ENCODE peak calls at places on chromosomes 12 and 14, in nine cellular contexts. One of them, this sample, is unnamed.

GRCh38 chr12:70842942-70843341 is 77.6 kb downstream of the PTPRR start:
- DNase-seq in stomach: no peak
- DNase-seq in fibroblast of lung: no peak
- DNase-seq in psoas muscle: no peak
- DNase-seq in body of pancreas: no peak
- DNase-seq in colonic mucosa: no peak
- DNase-seq in left ventricle myocardium inferior: no peak
- DNase-seq in IMR-90: no peak
- DNase-seq in OCI-LY7: no peak
- DNase-seq in this sample: no peak

GRCh38 chr12:47231456-47231855 is 151.7 kb upstream of the AMIGO2 start:
- DNase-seq in stomach: no peak
- DNase-seq in fibroblast of lung: no peak
- DNase-seq in psoas muscle: no peak
- DNase-seq in body of pancreas: no peak
- DNase-seq in colonic mucosa: no peak
- DNase-seq in left ventricle myocardium inferior: no peak
- DNase-seq in IMR-90: peak; percentile 12
- DNase-seq in OCI-LY7: no peak
- DNase-seq in this sample: no peak

GRCh38 chr12:122031342-122032216 is 9.9 kb downstream of the BCL7A start:
- DNase-seq in stomach: peak; percentile 65
- DNase-seq in fibroblast of lung: no peak
- DNase-seq in psoas muscle: no peak
- DNase-seq in body of pancreas: peak; percentile 71
- DNase-seq in colonic mucosa: peak; percentile 61
- DNase-seq in left ventricle myocardium inferior: peak; percentile 48
- DNase-seq in IMR-90: no peak
- DNase-seq in OCI-LY7: peak; percentile 49
- DNase-seq in this sample: no peak

GRCh38 chr12:51905507-51906438 is 1.5 kb upstream of the ACVRL1 start:
- DNase-seq in stomach: peak; percentile 52
- DNase-seq in fibroblast of lung: no peak
- DNase-seq in psoas muscle: peak; percentile 84
- DNase-seq in body of pancreas: peak; percentile 49
- DNase-seq in colonic mucosa: peak; percentile 87
- DNase-seq in left ventricle myocardium inferior: peak; percentile 87
- DNase-seq in IMR-90: peak; percentile 40
- DNase-seq in OCI-LY7: no peak
- DNase-seq in this sample: peak; percentile 70

GRCh38 chr14:60242420-60242819 is 6.6 kb upstream of the PPM1A start:
- DNase-seq in stomach: no peak
- DNase-seq in fibroblast of lung: no peak
- DNase-seq in psoas muscle: no peak
- DNase-seq in body of pancreas: no peak
- DNase-seq in colonic mucosa: no peak
- DNase-seq in left ventricle myocardium inferior: no peak
- DNase-seq in IMR-90: no peak
- DNase-seq in OCI-LY7: peak; percentile 30
- DNase-seq in this sample: no peak

GRCh38 chr12:67786086-67786485 is 137.5 kb downstream of the DYRK2 start:
- DNase-seq in stomach: no peak
- DNase-seq in fibroblast of lung: no peak
- DNase-seq in psoas muscle: no peak
- DNase-seq in body of pancreas: no peak
- DNase-seq in colonic mucosa: no peak
- DNase-seq in left ventricle myocardium inferior: no peak
- DNase-seq in IMR-90: no peak
- DNase-seq in OCI-LY7: no peak
- DNase-seq in this sample: no peak

GRCh38 chr14:92525318-92526095 is 11.9 kb downstream of the RIN3 start:
- DNase-seq in stomach: no peak
- DNase-seq in fibroblast of lung: no peak
- DNase-seq in psoas muscle: no peak
- DNase-seq in body of pancreas: no peak
- DNase-seq in colonic mucosa: no peak
- DNase-seq in left ventricle myocardium inferior: no peak
- DNase-seq in IMR-90: no peak
- DNase-seq in OCI-LY7: no peak
- DNase-seq in this sample: no peak

GRCh38 chr14:106422066-106422465 is 895.7 kb downstream of the TMEM121 start:
- DNase-seq in stomach: no peak
- DNase-seq in fibroblast of lung: no peak
- DNase-seq in psoas muscle: no peak
- DNase-seq in body of pancreas: no peak
- DNase-seq in colonic mucosa: no peak
- DNase-seq in left ventricle myocardium inferior: no peak
- DNase-seq in IMR-90: no peak
- DNase-seq in OCI-LY7: no peak
- DNase-seq in this sample: no peak

GRCh38 chr12:19183121-19183838 is 53.7 kb downstream of the PLEKHA5 start:
- DNase-seq in stomach: no peak
- DNase-seq in fibroblast of lung: no peak
- DNase-seq in psoas muscle: no peak
- DNase-seq in body of pancreas: no peak
- DNase-seq in colonic mucosa: no peak
- DNase-seq in left ventricle myocardium inferior: no peak
- DNase-seq in IMR-90: peak; percentile 37
- DNase-seq in OCI-LY7: no peak
- DNase-seq in this sample: no peak

GRCh38 chr12:92411687-92412086 is 266.0 kb upstream of the BTG1 start:
- DNase-seq in stomach: no peak
- DNase-seq in fibroblast of lung: no peak
- DNase-seq in psoas muscle: no peak
- DNase-seq in body of pancreas: no peak
- DNase-seq in colonic mucosa: no peak
- DNase-seq in left ventricle myocardium inferior: no peak
- DNase-seq in IMR-90: no peak
- DNase-seq in OCI-LY7: no peak
- DNase-seq in this sample: peak; percentile 46

GRCh38 chr12:93080994-93081809 is 152.1 kb upstream of the EEA1 start:
- DNase-seq in stomach: no peak
- DNase-seq in fibroblast of lung: peak; percentile 84
- DNase-seq in psoas muscle: no peak
- DNase-seq in body of pancreas: no peak
- DNase-seq in colonic mucosa: no peak
- DNase-seq in left ventricle myocardium inferior: no peak
- DNase-seq in IMR-90: peak; percentile 52
- DNase-seq in OCI-LY7: no peak
- DNase-seq in this sample: no peak

GRCh38 chr12:22709292-22709691 is 84.3 kb downstream of the ETNK1 start:
- DNase-seq in stomach: no peak
- DNase-seq in fibroblast of lung: no peak
- DNase-seq in psoas muscle: no peak
- DNase-seq in body of pancreas: no peak
- DNase-seq in colonic mucosa: no peak
- DNase-seq in left ventricle myocardium inferior: no peak
- DNase-seq in IMR-90: no peak
- DNase-seq in OCI-LY7: peak; percentile 21
- DNase-seq in this sample: no peak

GRCh38 chr12:122978507-122978955 is 1.9 kb upstream of the ARL6IP4 start:
- DNase-seq in stomach: no peak
- DNase-seq in fibroblast of lung: no peak
- DNase-seq in psoas muscle: no peak
- DNase-seq in body of pancreas: no peak
- DNase-seq in colonic mucosa: no peak
- DNase-seq in left ventricle myocardium inferior: no peak
- DNase-seq in IMR-90: no peak
- DNase-seq in OCI-LY7: no peak
- DNase-seq in this sample: no peak

GRCh38 chr12:39931857-39932256 is 174.0 kb downstream of the SLC2A13 start:
- DNase-seq in stomach: no peak
- DNase-seq in fibroblast of lung: no peak
- DNase-seq in psoas muscle: no peak
- DNase-seq in body of pancreas: no peak
- DNase-seq in colonic mucosa: no peak
- DNase-seq in left ventricle myocardium inferior: no peak
- DNase-seq in IMR-90: no peak
- DNase-seq in OCI-LY7: no peak
- DNase-seq in this sample: no peak

GRCh38 chr12:118773956-118774723 is 207.2 kb upstream of the SRRM4 start:
- DNase-seq in stomach: no peak
- DNase-seq in fibroblast of lung: no peak
- DNase-seq in psoas muscle: no peak
- DNase-seq in body of pancreas: peak; percentile 5
- DNase-seq in colonic mucosa: no peak
- DNase-seq in left ventricle myocardium inferior: no peak
- DNase-seq in IMR-90: no peak
- DNase-seq in OCI-LY7: no peak
- DNase-seq in this sample: no peak

GRCh38 chr12:76890407-76891143 is 11.8 kb upstream of the CSRP2 start:
- DNase-seq in stomach: no peak
- DNase-seq in fibroblast of lung: peak; percentile 51
- DNase-seq in psoas muscle: no peak
- DNase-seq in body of pancreas: no peak
- DNase-seq in colonic mucosa: no peak
- DNase-seq in left ventricle myocardium inferior: no peak
- DNase-seq in IMR-90: no peak
- DNase-seq in OCI-LY7: no peak
- DNase-seq in this sample: no peak

GRCh38 chr12:6569786-6570185 is 1.7 kb upstream of the NOP2 start:
- DNase-seq in stomach: no peak
- DNase-seq in fibroblast of lung: no peak
- DNase-seq in psoas muscle: no peak
- DNase-seq in body of pancreas: no peak
- DNase-seq in colonic mucosa: no peak
- DNase-seq in left ventricle myocardium inferior: no peak
- DNase-seq in IMR-90: no peak
- DNase-seq in OCI-LY7: no peak
- DNase-seq in this sample: no peak
- H3K36me3 ChIP-seq in stomach: peaks cover 76% of the 10 kb centered on the region
- H3K36me3 ChIP-seq in fibroblast of lung: peaks cover 7% of the 10 kb centered on the region
- H3K36me3 ChIP-seq in psoas muscle: peaks cover 20% of the 10 kb centered on the region
- H3K36me3 ChIP-seq in body of pancreas: peaks cover 36% of the 10 kb centered on the region
- H3K36me3 ChIP-seq in colonic mucosa: peaks cover 17% of the 10 kb centered on the region
- H3K36me3 ChIP-seq in left ventricle myocardium inferior: peaks cover 71% of the 10 kb centered on the region
- H3K36me3 ChIP-seq in IMR-90: peaks cover 44% of the 10 kb centered on the region
- H3K36me3 ChIP-seq in OCI-LY7: peaks cover 78% of the 10 kb centered on the region
- H3K36me3 ChIP-seq in this sample: peaks cover 4% of the 10 kb centered on the region

GRCh38 chr12:120225852-120226640 is 25.1 kb upstream of the RPLP0 start:
- DNase-seq in stomach: peak; percentile 74
- DNase-seq in fibroblast of lung: no peak
- DNase-seq in psoas muscle: peak; percentile 22
- DNase-seq in body of pancreas: peak; percentile 42
- DNase-seq in colonic mucosa: peak; percentile 88
- DNase-seq in left ventricle myocardium inferior: peak; percentile 49
- DNase-seq in IMR-90: no peak
- DNase-seq in OCI-LY7: peak; percentile 49
- DNase-seq in this sample: no peak
- H3K4me3 ChIP-seq in stomach: peak overlapping the region; percentile 45
- H3K4me3 ChIP-seq in fibroblast of lung: no peak overlapping the region
- H3K4me3 ChIP-seq in psoas muscle: no peak overlapping the region
- H3K4me3 ChIP-seq in body of pancreas: no peak overlapping the region
- H3K4me3 ChIP-seq in colonic mucosa: peak overlapping the region; percentile 46
- H3K4me3 ChIP-seq in left ventricle myocardium inferior: peak overlapping the region; percentile 38
- H3K4me3 ChIP-seq in IMR-90: no peak overlapping the region
- H3K4me3 ChIP-seq in OCI-LY7: no peak overlapping the region
- H3K4me3 ChIP-seq in this sample: no peak overlapping the region

GRCh38 chr12:107553211-107553765 is 132.3 kb upstream of the PWP1 start:
- DNase-seq in stomach: no peak
- DNase-seq in fibroblast of lung: no peak
- DNase-seq in psoas muscle: no peak
- DNase-seq in body of pancreas: no peak
- DNase-seq in colonic mucosa: no peak
- DNase-seq in left ventricle myocardium inferior: no peak
- DNase-seq in IMR-90: no peak
- DNase-seq in OCI-LY7: no peak
- DNase-seq in this sample: no peak
- H3K36me3 ChIP-seq in stomach: no peaks in the 10 kb centered on the region
- H3K36me3 ChIP-seq in fibroblast of lung: no peaks in the 10 kb centered on the region
- H3K36me3 ChIP-seq in psoas muscle: no peaks in the 10 kb centered on the region
- H3K36me3 ChIP-seq in body of pancreas: no peaks in the 10 kb centered on the region
- H3K36me3 ChIP-seq in colonic mucosa: no peaks in the 10 kb centered on the region
- H3K36me3 ChIP-seq in left ventricle myocardium inferior: peaks cover 4% of the 10 kb centered on the region
- H3K36me3 ChIP-seq in IMR-90: no peaks in the 10 kb centered on the region
- H3K36me3 ChIP-seq in OCI-LY7: no peaks in the 10 kb centered on the region
- H3K36me3 ChIP-seq in this sample: no peaks in the 10 kb centered on the region

GRCh38 chr14:55450539-55450938 is 10.1 kb upstream of the TBPL2 start:
- DNase-seq in stomach: no peak
- DNase-seq in fibroblast of lung: no peak
- DNase-seq in psoas muscle: no peak
- DNase-seq in body of pancreas: no peak
- DNase-seq in colonic mucosa: no peak
- DNase-seq in left ventricle myocardium inferior: no peak
- DNase-seq in IMR-90: no peak
- DNase-seq in OCI-LY7: no peak
- DNase-seq in this sample: no peak

GRCh38 chr14:55451950-55452349 is 11.5 kb upstream of the TBPL2 start:
- DNase-seq in stomach: no peak
- DNase-seq in fibroblast of lung: no peak
- DNase-seq in psoas muscle: no peak
- DNase-seq in body of pancreas: no peak
- DNase-seq in colonic mucosa: no peak
- DNase-seq in left ventricle myocardium inferior: no peak
- DNase-seq in IMR-90: no peak
- DNase-seq in OCI-LY7: no peak
- DNase-seq in this sample: no peak

GRCh38 chr14:55451398-55451797 is 11.0 kb upstream of the TBPL2 start:
- DNase-seq in stomach: no peak
- DNase-seq in fibroblast of lung: no peak
- DNase-seq in psoas muscle: no peak
- DNase-seq in body of pancreas: no peak
- DNase-seq in colonic mucosa: no peak
- DNase-seq in left ventricle myocardium inferior: no peak
- DNase-seq in IMR-90: peak; percentile 25
- DNase-seq in OCI-LY7: no peak
- DNase-seq in this sample: no peak

GRCh38 chr14:55450124-55450523 is 9.7 kb upstream of the TBPL2 start:
- DNase-seq in stomach: no peak
- DNase-seq in fibroblast of lung: no peak
- DNase-seq in psoas muscle: no peak
- DNase-seq in body of pancreas: no peak
- DNase-seq in colonic mucosa: no peak
- DNase-seq in left ventricle myocardium inferior: no peak
- DNase-seq in IMR-90: no peak
- DNase-seq in OCI-LY7: no peak
- DNase-seq in this sample: no peak

GRCh38 chr14:55450987-55451386 is 10.6 kb upstream of the TBPL2 start:
- DNase-seq in stomach: no peak
- DNase-seq in fibroblast of lung: no peak
- DNase-seq in psoas muscle: no peak
- DNase-seq in body of pancreas: no peak
- DNase-seq in colonic mucosa: no peak
- DNase-seq in left ventricle myocardium inferior: no peak
- DNase-seq in IMR-90: no peak
- DNase-seq in OCI-LY7: no peak
- DNase-seq in this sample: no peak
- H3K4me3 ChIP-seq in stomach: no peak overlapping the region
- H3K4me3 ChIP-seq in fibroblast of lung: no peak overlapping the region
- H3K4me3 ChIP-seq in psoas muscle: no peak overlapping the region
- H3K4me3 ChIP-seq in body of pancreas: no peak overlapping the region
- H3K4me3 ChIP-seq in colonic mucosa: no peak overlapping the region
- H3K4me3 ChIP-seq in left ventricle myocardium inferior: no peak overlapping the region
- H3K4me3 ChIP-seq in IMR-90: no peak overlapping the region
- H3K4me3 ChIP-seq in OCI-LY7: no peak overlapping the region
- H3K4me3 ChIP-seq in this sample: no peak overlapping the region

DNA sequence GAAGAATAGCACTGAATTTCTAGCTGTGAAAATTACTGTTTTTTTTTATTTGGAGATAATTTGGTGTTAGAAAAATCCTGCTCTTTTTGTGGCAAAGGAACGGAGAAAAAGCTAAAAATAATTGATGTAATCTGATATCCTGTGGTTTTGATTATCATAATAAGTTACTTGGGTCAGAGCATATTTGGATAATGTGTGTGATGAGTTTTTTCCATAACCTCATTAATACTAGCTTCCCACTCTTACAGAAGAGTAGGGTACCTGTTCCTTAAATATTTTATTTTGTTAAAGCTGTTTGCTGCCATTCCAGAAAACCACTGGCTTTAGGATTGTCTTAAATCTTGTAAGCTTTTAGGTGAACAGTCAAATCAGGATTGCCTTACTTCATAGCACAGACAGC is 4.7 kb downstream of the PSMC6 start:
- DNase-seq in stomach: no peak
- DNase-seq in fibroblast of lung: peak; percentile 66
- DNase-seq in psoas muscle: no peak
- DNase-seq in body of pancreas: no peak
- DNase-seq in colonic mucosa: no peak
- DNase-seq in left ventricle myocardium inferior: no peak
- DNase-seq in IMR-90: peak; percentile 52
- DNase-seq in OCI-LY7: no peak
- DNase-seq in this sample: no peak
- H3K36me3 ChIP-seq in stomach: peaks cover 81% of the 10 kb centered on the region
- H3K36me3 ChIP-seq in fibroblast of lung: peaks cover 7% of the 10 kb centered on the region
- H3K36me3 ChIP-seq in psoas muscle: peaks cover 8% of the 10 kb centered on the region
- H3K36me3 ChIP-seq in body of pancreas: peaks cover 9% of the 10 kb centered on the region
- H3K36me3 ChIP-seq in colonic mucosa: peaks cover 24% of the 10 kb centered on the region
- H3K36me3 ChIP-seq in left ventricle myocardium inferior: peaks cover 83% of the 10 kb centered on the region
- H3K36me3 ChIP-seq in IMR-90: peaks cover 36% of the 10 kb centered on the region
- H3K36me3 ChIP-seq in OCI-LY7: peaks cover 85% of the 10 kb centered on the region
- H3K36me3 ChIP-seq in this sample: peaks cover 83% of the 10 kb centered on the region

This sample was measured in gastrocnemius medialis.